ENCODE peak calls at places on chromosomes 13 and 19, in five cellular contexts. One of them, this sample, is unnamed.

GRCh38 chr13:37403776-37404497 is 194.6 kb downstream of the POSTN start:
- DNase-seq in astrocyte of the spinal cord: peak
- DNase-seq in K562: no peak
- DNase-seq in body of pancreas: no peak
- DNase-seq in CD8-positive, alpha-beta T cell: no peak
- DNase-seq in this sample: no peak

GRCh38 chr19:22901431-22902130 is 69.5 kb downstream of the ZNF723 start:
- DNase-seq in astrocyte of the spinal cord: no peak
- DNase-seq in K562: no peak
- DNase-seq in body of pancreas: no peak
- DNase-seq in CD8-positive, alpha-beta T cell: no peak
- DNase-seq in this sample: no peak

GRCh38 chr13:114151031-114151430 is 18.6 kb upstream of the RASA3 start:
- DNase-seq in astrocyte of the spinal cord: no peak
- DNase-seq in K562: no peak
- DNase-seq in body of pancreas: no peak
- DNase-seq in CD8-positive, alpha-beta T cell: no peak
- DNase-seq in this sample: no peak

GRCh38 chr13:45545686-45546409 is 69.7 kb downstream of the ERICH6B start:
- DNase-seq in astrocyte of the spinal cord: no peak
- DNase-seq in K562: no peak
- DNase-seq in body of pancreas: no peak
- DNase-seq in CD8-positive, alpha-beta T cell: no peak
- DNase-seq in this sample: no peak

GRCh38 chr13:68099616-68100015 is 869.5 kb upstream of the PCDH9 start:
- DNase-seq in astrocyte of the spinal cord: peak
- DNase-seq in K562: no peak
- DNase-seq in body of pancreas: no peak
- DNase-seq in CD8-positive, alpha-beta T cell: no peak
- DNase-seq in this sample: no peak

GRCh38 chr13:74290324-74290773 is 156.1 kb upstream of the KLF12 start:
- DNase-seq in astrocyte of the spinal cord: peak
- DNase-seq in K562: no peak
- DNase-seq in body of pancreas: peak
- DNase-seq in CD8-positive, alpha-beta T cell: peak
- DNase-seq in this sample: peak

GRCh38 chr13:92806215-92806614 is 420.4 kb upstream of the GPC6 start:
- DNase-seq in astrocyte of the spinal cord: peak
- DNase-seq in K562: no peak
- DNase-seq in body of pancreas: no peak
- DNase-seq in CD8-positive, alpha-beta T cell: no peak
- DNase-seq in this sample: no peak

GRCh38 chr13:30002577-30002976 is 152.2 kb upstream of the UBL3 start:
- DNase-seq in astrocyte of the spinal cord: peak
- DNase-seq in K562: no peak
- DNase-seq in body of pancreas: no peak
- DNase-seq in CD8-positive, alpha-beta T cell: no peak
- DNase-seq in this sample: no peak

GRCh38 chr19:45782820-45783785 is 813 bp upstream of the DMPK start:
- DNase-seq in astrocyte of the spinal cord: peak
- DNase-seq in K562: no peak
- DNase-seq in body of pancreas: no peak
- DNase-seq in CD8-positive, alpha-beta T cell: no peak
- DNase-seq in this sample: no peak

GRCh38 chr13:38697628-38698333 is 10.9 kb downstream of the FREM2 start:
- DNase-seq in astrocyte of the spinal cord: no peak
- DNase-seq in K562: no peak
- DNase-seq in body of pancreas: no peak
- DNase-seq in CD8-positive, alpha-beta T cell: no peak
- DNase-seq in this sample: no peak

GRCh38 chr19:39428309-39429112 is 7.2 kb downstream of the RPS16 start:
- DNase-seq in astrocyte of the spinal cord: peak
- DNase-seq in K562: no peak
- DNase-seq in body of pancreas: peak
- DNase-seq in CD8-positive, alpha-beta T cell: no peak
- DNase-seq in this sample: no peak

GRCh38 chr13:44313674-44314073 is 60.0 kb upstream of the SERP2 start:
- DNase-seq in astrocyte of the spinal cord: peak
- DNase-seq in K562: no peak
- DNase-seq in body of pancreas: no peak
- DNase-seq in CD8-positive, alpha-beta T cell: no peak
- DNase-seq in this sample: no peak

GRCh38 chr13:62627226-62627625 is 1211.6 kb upstream of the PCDH20 start:
- DNase-seq in astrocyte of the spinal cord: no peak
- DNase-seq in K562: no peak
- DNase-seq in body of pancreas: no peak
- DNase-seq in CD8-positive, alpha-beta T cell: no peak
- DNase-seq in this sample: no peak

GRCh38 chr13:28401303-28402056 is 93.4 kb downstream of the FLT1 start:
- DNase-seq in astrocyte of the spinal cord: peak
- DNase-seq in K562: no peak
- DNase-seq in body of pancreas: no peak
- DNase-seq in CD8-positive, alpha-beta T cell: no peak
- DNase-seq in this sample: no peak

GRCh38 chr13:43089912-43090498 is 66.6 kb downstream of the DNAJC15 start:
- DNase-seq in astrocyte of the spinal cord: no peak
- DNase-seq in K562: no peak
- DNase-seq in body of pancreas: no peak
- DNase-seq in CD8-positive, alpha-beta T cell: no peak
- DNase-seq in this sample: no peak

GRCh38 chr13:42078113-42078769 is 29.8 kb downstream of the DGKH start:
- DNase-seq in astrocyte of the spinal cord: no peak
- DNase-seq in K562: no peak
- DNase-seq in body of pancreas: no peak
- DNase-seq in CD8-positive, alpha-beta T cell: no peak
- DNase-seq in this sample: no peak

GRCh38 chr13:97191615-97192014 is 30.5 kb upstream of the MBNL2 start:
- DNase-seq in astrocyte of the spinal cord: no peak
- DNase-seq in K562: no peak
- DNase-seq in body of pancreas: no peak
- DNase-seq in CD8-positive, alpha-beta T cell: no peak
- DNase-seq in this sample: no peak

GRCh38 chr19:55617426-55617825 is 6.9 kb downstream of the ZNF784 start:
- DNase-seq in astrocyte of the spinal cord: no peak
- DNase-seq in K562: no peak
- DNase-seq in body of pancreas: no peak
- DNase-seq in CD8-positive, alpha-beta T cell: no peak
- DNase-seq in this sample: no peak

GRCh38 chr13:30158774-30159445 is 148.4 kb downstream of the KATNAL1 start:
- DNase-seq in astrocyte of the spinal cord: peak
- DNase-seq in K562: no peak
- DNase-seq in body of pancreas: no peak
- DNase-seq in CD8-positive, alpha-beta T cell: no peak
- DNase-seq in this sample: peak

GRCh38 chr13:25778808-25779207 is 273.0 kb downstream of the SHISA2 start:
- DNase-seq in astrocyte of the spinal cord: no peak
- DNase-seq in K562: no peak
- DNase-seq in body of pancreas: no peak
- DNase-seq in CD8-positive, alpha-beta T cell: no peak
- DNase-seq in this sample: no peak

GRCh38 chr19:41386442-41386841 is 10.1 kb downstream of the TMEM91 start:
- DNase-seq in astrocyte of the spinal cord: no peak
- DNase-seq in K562: no peak
- DNase-seq in body of pancreas: no peak
- DNase-seq in CD8-positive, alpha-beta T cell: no peak
- DNase-seq in this sample: no peak

GRCh38 chr13:31067416-31068118 is 94.1 kb downstream of the HSPH1 start:
- DNase-seq in astrocyte of the spinal cord: peak
- DNase-seq in K562: no peak
- DNase-seq in body of pancreas: no peak
- DNase-seq in CD8-positive, alpha-beta T cell: no peak
- DNase-seq in this sample: no peak

GRCh38 chr19:498977-499623 is 2.8 kb downstream of the MADCAM1 start:
- DNase-seq in astrocyte of the spinal cord: no peak
- DNase-seq in K562: no peak
- DNase-seq in body of pancreas: no peak
- DNase-seq in CD8-positive, alpha-beta T cell: no peak
- DNase-seq in this sample: no peak

GRCh38 chr19:12938536-12939291 is at the start of gene CALR:
- DNase-seq in astrocyte of the spinal cord: no peak
- DNase-seq in K562: peak
- DNase-seq in body of pancreas: peak
- DNase-seq in CD8-positive, alpha-beta T cell: no peak
- DNase-seq in this sample: no peak

GRCh38 chr13:80173224-80173623 is 167.7 kb downstream of the SPRY2 start:
- DNase-seq in astrocyte of the spinal cord: no peak
- DNase-seq in K562: no peak
- DNase-seq in body of pancreas: peak
- DNase-seq in CD8-positive, alpha-beta T cell: no peak
- DNase-seq in this sample: no peak

GRCh38 chr19:45790942-45791341 is 1.7 kb downstream of the DMWD start:
- DNase-seq in astrocyte of the spinal cord: no peak
- DNase-seq in K562: no peak
- DNase-seq in body of pancreas: no peak
- DNase-seq in CD8-positive, alpha-beta T cell: no peak
- DNase-seq in this sample: no peak

GRCh38 chr19:50465986-50466771 is 10.1 kb upstream of the EMC10 start:
- DNase-seq in astrocyte of the spinal cord: no peak
- DNase-seq in K562: peak
- DNase-seq in body of pancreas: no peak
- DNase-seq in CD8-positive, alpha-beta T cell: no peak
- DNase-seq in this sample: no peak
- TF ChIP-seq CTCF in astrocyte of the spinal cord: peak
- TF ChIP-seq CTCF in K562: peak
- TF ChIP-seq CTCF in body of pancreas: no peak
- TF ChIP-seq CTCF in CD8-positive, alpha-beta T cell: no peak
- TF ChIP-seq CTCF in this sample: no peak

GRCh38 chr13:110445183-110445582 is 116.3 kb downstream of the RAB20 start:
- DNase-seq in astrocyte of the spinal cord: peak
- DNase-seq in K562: no peak
- DNase-seq in body of pancreas: no peak
- DNase-seq in CD8-positive, alpha-beta T cell: no peak
- DNase-seq in this sample: peak

GRCh38 chr13:110443633-110444225 is 117.8 kb downstream of the RAB20 start:
- DNase-seq in astrocyte of the spinal cord: no peak
- DNase-seq in K562: no peak
- DNase-seq in body of pancreas: no peak
- DNase-seq in CD8-positive, alpha-beta T cell: no peak
- DNase-seq in this sample: peak

GRCh38 chr13:110442946-110443632 is 118.4 kb downstream of the RAB20 start:
- DNase-seq in astrocyte of the spinal cord: peak
- DNase-seq in K562: no peak
- DNase-seq in body of pancreas: no peak
- DNase-seq in CD8-positive, alpha-beta T cell: no peak
- DNase-seq in this sample: no peak

GRCh38 chr13:110445722-110446569 is 115.6 kb downstream of the RAB20 start:
- DNase-seq in astrocyte of the spinal cord: peak
- DNase-seq in K562: no peak
- DNase-seq in body of pancreas: no peak
- DNase-seq in CD8-positive, alpha-beta T cell: no peak
- DNase-seq in this sample: no peak

DNA sequence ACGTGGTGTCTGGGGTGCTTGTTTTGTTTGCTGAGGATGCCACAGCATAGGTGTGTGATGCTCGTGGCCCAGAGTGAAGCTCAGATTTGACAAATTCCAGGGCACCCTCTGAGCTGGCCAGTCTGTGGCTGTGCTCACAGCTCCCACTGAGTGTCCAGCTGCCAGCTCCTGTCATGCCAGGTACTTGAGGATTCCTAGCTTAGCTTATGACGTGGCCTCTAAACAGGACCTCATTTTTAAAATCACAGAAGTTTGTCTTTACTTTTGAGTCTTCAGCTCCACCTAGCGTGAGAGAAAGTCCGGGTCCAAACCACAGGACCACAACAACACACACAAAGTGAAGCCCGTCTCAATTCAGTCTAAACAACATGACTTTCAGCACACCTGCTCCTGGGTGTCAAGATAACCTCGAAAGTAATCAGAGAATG is 117.3 kb downstream of the RAB20 start:
- DNase-seq in astrocyte of the spinal cord: peak
- DNase-seq in K562: no peak
- DNase-seq in body of pancreas: no peak
- DNase-seq in CD8-positive, alpha-beta T cell: no peak
- DNase-seq in this sample: peak
- TF ChIP-seq CTCF in astrocyte of the spinal cord: peak
- TF ChIP-seq CTCF in K562: no peak
- TF ChIP-seq CTCF in body of pancreas: no peak
- TF ChIP-seq CTCF in CD8-positive, alpha-beta T cell: no peak
- TF ChIP-seq CTCF in this sample: peak

GRCh38 chr19:17445526-17446165 is 2.8 kb downstream of the TMEM221 start:
- DNase-seq in astrocyte of the spinal cord: no peak
- DNase-seq in K562: no peak
- DNase-seq in body of pancreas: no peak
- DNase-seq in CD8-positive, alpha-beta T cell: no peak
- DNase-seq in this sample: no peak

GRCh38 chr19:17451820-17452219 is 3.4 kb upstream of the TMEM221 start:
- DNase-seq in astrocyte of the spinal cord: no peak
- DNase-seq in K562: no peak
- DNase-seq in body of pancreas: no peak
- DNase-seq in CD8-positive, alpha-beta T cell: no peak
- DNase-seq in this sample: no peak

GRCh38 chr19:17447704-17448189 is 721 bp downstream of the TMEM221 start:
- DNase-seq in astrocyte of the spinal cord: no peak
- DNase-seq in K562: no peak
- DNase-seq in body of pancreas: no peak
- DNase-seq in CD8-positive, alpha-beta T cell: no peak
- DNase-seq in this sample: no peak

GRCh38 chr19:17450264-17451075 is 2.0 kb upstream of the TMEM221 start:
- DNase-seq in astrocyte of the spinal cord: no peak
- DNase-seq in K562: no peak
- DNase-seq in body of pancreas: no peak
- DNase-seq in CD8-positive, alpha-beta T cell: no peak
- DNase-seq in this sample: peak

DNA sequence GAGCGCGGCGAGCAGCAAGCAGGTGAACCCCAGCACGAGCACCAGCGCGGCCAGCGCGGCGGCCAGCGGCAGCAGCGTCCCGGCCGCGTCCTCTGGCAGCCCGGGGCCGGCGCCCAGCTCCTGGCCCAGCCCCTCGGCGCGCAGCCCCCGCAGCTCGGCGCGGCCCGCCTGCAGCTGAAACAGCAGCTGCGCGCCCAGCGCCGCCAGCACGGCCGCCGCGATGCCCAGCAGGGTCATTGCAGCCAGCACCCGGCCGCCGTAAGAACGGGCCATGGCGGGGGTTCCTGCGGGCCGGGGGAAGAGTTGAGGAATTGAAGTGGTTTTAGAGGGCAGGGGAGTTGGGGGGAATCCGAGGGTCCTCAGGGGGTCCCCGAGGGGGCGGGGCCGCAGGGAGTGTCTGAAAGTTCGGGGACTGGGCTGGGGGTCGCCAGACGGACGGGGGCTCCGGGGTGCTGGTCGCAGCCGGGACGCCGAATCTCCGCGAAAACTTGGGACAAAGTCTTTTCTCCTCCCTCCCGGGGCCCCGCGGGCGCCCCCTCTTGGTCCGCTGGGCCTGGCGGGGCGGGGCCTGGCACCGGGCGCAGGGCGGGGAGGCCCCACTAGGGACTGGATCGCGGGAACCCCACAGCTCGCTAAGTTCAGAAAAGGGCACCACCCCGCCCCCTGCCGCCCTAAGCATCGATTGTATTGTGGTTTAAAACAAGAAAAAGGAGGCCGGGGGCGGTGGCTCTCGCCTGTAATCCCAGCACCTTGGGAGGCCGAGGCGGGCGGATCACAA is at the start of gene TMEM221:
- DNase-seq in astrocyte of the spinal cord: no peak
- DNase-seq in K562: peak
- DNase-seq in body of pancreas: peak
- DNase-seq in CD8-positive, alpha-beta T cell: peak
- DNase-seq in this sample: peak
- TF ChIP-seq CTCF in astrocyte of the spinal cord: peak
- TF ChIP-seq CTCF in K562: peak
- TF ChIP-seq CTCF in body of pancreas: peak
- TF ChIP-seq CTCF in CD8-positive, alpha-beta T cell: peak
- TF ChIP-seq CTCF in this sample: peak

GRCh38 chr19:15911599-15912237 is 13.8 kb upstream of the CYP4F2 start:
- DNase-seq in astrocyte of the spinal cord: no peak
- DNase-seq in K562: no peak
- DNase-seq in body of pancreas: peak
- DNase-seq in CD8-positive, alpha-beta T cell: no peak
- DNase-seq in this sample: no peak
- TF ChIP-seq CTCF in astrocyte of the spinal cord: no peak
- TF ChIP-seq CTCF in K562: no peak
- TF ChIP-seq CTCF in body of pancreas: no peak
- TF ChIP-seq CTCF in CD8-positive, alpha-beta T cell: no peak
- TF ChIP-seq CTCF in this sample: no peak

This sample was measured in GM13976.